ENCODE peak calls at places on chromosomes 4 and X, in five cellular contexts. D is uterus, Y is neural progenitor cell, G is brain microvascular endothelial cell, A is mesenchymal stem cell. Q is an unnamed sample.

GRCh38 chr4:122224348-122224747 is 72.2 kb downstream of the BLTP1 start:
- DNase-seq in D (no peak), Y (peak), G (peak), A (peak), Q (no peak)

GRCh38 chr4:7104366-7105031 is 36.6 kb upstream of the GRPEL1 start:
- DNase-seq in D (peak), Y (no peak), G (no peak), A (no peak), Q (no peak)

GRCh38 chrX:1242901-1243402 is 25.7 kb upstream of the CSF2RA start:
- DNase-seq in D (no peak), Y (no peak), G (no peak), A (no peak), Q (no peak)

GRCh38 chrX:53768451-53769246 is 82.1 kb upstream of the HUWE1 start:
- DNase-seq in D (no peak), Y (no peak), G (no peak), A (no peak), Q (no peak)

GRCh38 chr4:86942185-86942666 is 7.4 kb downstream of the AFF1 start:
- DNase-seq in D (no peak), Y (no peak), G (peak), A (peak), Q (no peak)

GRCh38 chrX:106168107-106168506 is at the start of gene PWWP3B:
- DNase-seq in D (peak), Y (peak), G (peak), A (peak), Q (no peak)

GRCh38 chr4:140150636-140150885 is 3.4 kb downstream of the MAML3 start:
- DNase-seq in D (no peak), Y (no peak), G (peak), A (no peak), Q (no peak)

GRCh38 chrX:129733335-129733734 is 5.4 kb upstream of the XPNPEP2 start:
- DNase-seq in D (no peak), Y (no peak), G (no peak), A (no peak), Q (no peak)

GRCh38 chr4:151563194-151563593 is 154.2 kb downstream of the FHIP1A start:
- DNase-seq in D (no peak), Y (no peak), G (no peak), A (no peak), Q (peak)

GRCh38 chr4:74675673-74676279 is 118.5 kb downstream of the BTC start:
- DNase-seq in D (no peak), Y (peak), G (peak), A (peak), Q (peak)

GRCh38 chrX:147894332-147894870 is 17.3 kb upstream of the FMR1 start:
- DNase-seq in D (no peak), Y (peak), G (no peak), A (no peak), Q (no peak)

GRCh38 chr4:2809610-2810180 is 16.8 kb downstream of the SH3BP2 start:
- DNase-seq in D (no peak), Y (no peak), G (no peak), A (no peak), Q (no peak)

GRCh38 chr4:80187677-80188076 is 9.6 kb upstream of the PRDM8 start:
- DNase-seq in D (no peak), Y (no peak), G (no peak), A (no peak), Q (no peak)

GRCh38 chr4:80186666-80187065 is 10.6 kb upstream of the PRDM8 start:
- DNase-seq in D (no peak), Y (peak), G (no peak), A (no peak), Q (no peak)

GRCh38 chr4:80184791-80185756 is 12.2 kb upstream of the PRDM8 start:
- DNase-seq in D (peak), Y (peak), G (no peak), A (peak), Q (no peak)

GRCh38 chr4:80184053-80184790 is 13.1 kb upstream of the PRDM8 start:
- DNase-seq in D (peak), Y (peak), G (peak), A (peak), Q (no peak)

DNA sequence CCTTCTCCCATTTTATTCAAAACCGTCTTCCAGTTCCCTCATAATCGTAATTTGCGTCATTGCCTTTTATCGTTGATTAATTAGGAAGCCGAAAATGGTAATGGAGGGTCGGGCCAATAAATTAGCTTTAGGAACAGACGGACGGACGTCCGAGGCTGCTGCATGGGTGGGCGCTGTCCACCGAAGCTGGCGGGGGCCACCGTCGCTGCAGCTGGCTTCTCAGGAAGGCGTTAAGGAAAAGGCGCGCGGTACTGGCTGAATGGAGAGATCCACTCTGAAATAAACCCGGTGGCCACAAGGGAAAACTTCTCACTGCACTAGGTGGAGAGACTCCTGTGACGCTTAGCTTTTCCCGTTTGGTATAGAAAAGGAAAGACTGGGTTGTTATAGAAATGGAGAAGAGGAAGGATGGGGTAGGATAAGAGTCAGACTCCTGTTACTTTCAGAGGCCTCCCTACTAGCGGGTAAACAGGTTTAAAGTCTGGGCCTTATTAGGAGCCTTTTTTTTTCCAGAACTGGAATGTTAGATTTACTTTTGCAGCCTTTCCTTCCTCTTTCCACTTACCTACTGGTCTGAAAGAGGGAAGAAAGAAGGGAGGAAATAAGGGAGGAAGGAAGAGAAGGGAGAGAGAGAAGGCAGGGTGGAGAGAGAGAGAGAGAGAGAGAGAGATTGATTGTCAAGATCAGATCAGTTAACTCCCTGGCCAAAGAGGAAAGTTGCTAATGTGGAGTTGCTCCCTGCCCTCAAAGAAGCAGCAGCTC is 11.3 kb upstream of the PRDM8 start:
- DNase-seq in D (no peak), Y (peak), G (no peak), A (peak), Q (no peak)
- H3K4me3 ChIP-seq in D (peak), Y (no peak), G (peak), A (peak), Q (peak)

DNA sequence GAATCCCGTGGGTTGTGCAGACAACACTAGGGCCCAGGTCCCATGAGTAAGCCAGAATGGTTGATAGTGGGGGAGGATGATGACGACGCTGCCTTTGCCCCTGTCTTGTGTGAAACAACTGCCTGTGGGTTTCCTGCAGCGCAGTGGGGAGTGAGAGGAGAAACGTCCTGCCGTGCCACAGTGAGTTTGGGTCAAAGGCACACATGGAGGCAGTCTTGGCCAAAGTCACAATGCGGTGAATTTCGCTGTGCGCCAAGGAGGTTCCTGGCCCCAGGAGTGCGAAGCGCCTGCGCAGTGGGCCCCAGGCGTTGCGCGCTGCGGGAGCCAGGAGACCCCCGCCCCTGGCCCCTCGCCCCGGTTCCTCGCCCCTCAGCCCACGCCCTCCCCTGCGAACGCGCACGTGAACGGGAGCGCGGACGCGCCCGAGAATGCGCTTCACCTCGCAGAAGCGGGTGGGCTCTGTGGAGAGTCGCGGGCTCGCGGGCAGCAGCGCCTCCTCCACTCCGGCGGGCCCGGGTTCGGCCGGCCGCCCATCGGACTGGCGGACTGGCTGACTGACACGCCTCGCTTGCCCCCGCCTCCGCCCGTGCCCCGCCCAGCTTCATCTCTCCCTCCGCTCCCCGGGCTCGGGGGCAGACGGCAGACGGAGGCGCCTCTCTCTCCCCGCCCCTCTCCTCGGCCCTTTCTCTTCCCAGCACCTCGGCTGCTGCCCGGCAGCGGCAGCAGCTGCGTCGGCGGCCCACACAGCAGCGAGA is at the start of gene NUDT10:
- DNase-seq in D (peak), Y (peak), G (peak), A (peak), Q (no peak)
- H3K4me3 ChIP-seq in D (peak), Y (peak), G (peak), A (peak), Q (peak)

GRCh38 chr4:83112678-83113428 is 1.7 kb downstream of the PLAC8 start:
- DNase-seq in D (no peak), Y (no peak), G (peak), A (peak), Q (no peak)
- H3K4me3 ChIP-seq in D (no peak), Y (no peak), G (no peak), A (no peak), Q (no peak)

GRCh38 chr4:47741200-47741599 is 96.7 kb downstream of the CORIN start:
- DNase-seq in D (no peak), Y (no peak), G (no peak), A (peak), Q (peak)

GRCh38 chr4:47733506-47733905 is 104.4 kb downstream of the CORIN start:
- DNase-seq in D (no peak), Y (no peak), G (no peak), A (peak), Q (no peak)

GRCh38 chr4:47731182-47731581 is 106.7 kb downstream of the CORIN start:
- DNase-seq in D (no peak), Y (no peak), G (no peak), A (no peak), Q (no peak)

DNA sequence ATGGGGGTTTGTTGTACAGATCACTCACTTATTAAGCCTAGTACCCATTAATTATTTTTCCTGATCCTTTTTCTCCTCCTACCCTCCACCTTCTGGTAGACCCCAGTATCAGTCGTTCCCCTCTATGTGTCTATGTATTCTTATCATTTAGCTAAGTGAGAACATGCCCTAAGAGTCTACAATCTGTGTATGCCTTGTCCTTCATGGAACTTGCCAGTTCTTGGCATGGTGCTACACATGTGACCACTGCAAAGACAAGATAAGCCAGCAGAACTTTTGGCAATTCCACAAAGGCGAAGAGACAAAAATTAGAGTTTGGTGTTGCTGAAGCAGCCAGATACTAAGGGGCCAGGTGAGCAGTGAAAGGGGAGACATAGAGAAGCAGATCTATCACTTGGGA is 101.3 kb downstream of the CORIN start:
- DNase-seq in D (no peak), Y (no peak), G (no peak), A (no peak), Q (no peak)
- H3K4me3 ChIP-seq in D (no peak), Y (no peak), G (no peak), A (no peak), Q (no peak)

GRCh38 chrX:120477453-120477852 is 8.4 kb upstream of the LAMP2 start:
- DNase-seq in D (no peak), Y (no peak), G (no peak), A (no peak), Q (no peak)
- H3K4me3 ChIP-seq in D (no peak), Y (no peak), G (no peak), A (no peak), Q (no peak)

GRCh38 chr4:172011196-172011595 is 198.0 kb downstream of the GALNTL6 start:
- DNase-seq in D (no peak), Y (no peak), G (no peak), A (no peak), Q (no peak)
- H3K4me3 ChIP-seq in D (no peak), Y (no peak), G (no peak), A (no peak), Q (no peak)

GRCh38 chr4:173330590-173330989 is 3.6 kb downstream of the HMGB2 start:
- DNase-seq in D (no peak), Y (no peak), G (no peak), A (no peak), Q (no peak)
- H3K4me3 ChIP-seq in D (no peak), Y (peak), G (no peak), A (no peak), Q (no peak)

GRCh38 chr4:16082038-16082423 is 1.8 kb downstream of the PROM1 start:
- DNase-seq in D (no peak), Y (no peak), G (no peak), A (no peak), Q (no peak)
- H3K4me3 ChIP-seq in D (peak), Y (peak), G (no peak), A (peak), Q (peak)

GRCh38 chr4:184348311-184349233 is 125.8 kb downstream of the IRF2 start:
- DNase-seq in D (peak), Y (no peak), G (peak), A (peak), Q (no peak)
- H3K4me3 ChIP-seq in D (no peak), Y (no peak), G (no peak), A (no peak), Q (no peak)

GRCh38 chrX:71618787-71619186 is 476 bp upstream of the CXCR3 start:
- DNase-seq in D (no peak), Y (no peak), G (no peak), A (no peak), Q (no peak)
- H3K4me3 ChIP-seq in D (no peak), Y (no peak), G (no peak), A (no peak), Q (no peak)

Q was measured in skeletal muscle cell.